ENCODE peak calls at places on chromosomes 4 and X, in nine cellular contexts. T, I, L, Q, U, K, G, C and X are unnamed samples.

GRCh38 chr4:89619230-89619962 is 217.6 kb downstream of the SNCA start:
- DNase-seq in T (no peak), I (no peak), L (peak; percentile 64), Q (no peak), U (no peak), K (no peak), G (no peak), C (no peak), X (no peak)

GRCh38 chrX:7351946-7352345 is 204.0 kb upstream of the PUDP start:
- DNase-seq in T (no peak), I (no peak), L (no peak), Q (no peak), U (no peak), K (no peak), G (no peak), C (no peak), X (no peak)

GRCh38 chr4:100428051-100428450 is 89.8 kb downstream of the EMCN start:
- DNase-seq in T (peak; percentile 35), I (no peak), L (no peak), Q (no peak), U (no peak), K (peak; percentile 49), G (no peak), C (peak; percentile 86), X (no peak)

GRCh38 chr4:102343964-102344519 is 1.2 kb downstream of the SLC39A8 start:
- DNase-seq in T (no peak), I (no peak), L (peak; percentile 13), Q (no peak), U (no peak), K (no peak), G (no peak), C (no peak), X (peak; percentile 74)

GRCh38 chr4:176794651-176795050 is 1.9 kb upstream of the VEGFC start:
- DNase-seq in T (no peak), I (no peak), L (no peak), Q (no peak), U (no peak), K (no peak), G (no peak), C (no peak), X (no peak)

GRCh38 chr4:124903995-124904722 is 191.6 kb upstream of the ANKRD50 start:
- DNase-seq in T (peak; percentile 65), I (no peak), L (peak; percentile 84), Q (no peak), U (peak; percentile 17), K (no peak), G (no peak), C (peak; percentile 17), X (peak; percentile 55)

GRCh38 chrX:118324588-118324987 is 21.3 kb upstream of the WDR44 start:
- DNase-seq in T (no peak), I (no peak), L (no peak), Q (no peak), U (no peak), K (no peak), G (no peak), C (no peak), X (no peak)

GRCh38 chr4:72858328-72858727 is 211.2 kb downstream of the COX18 start:
- DNase-seq in T (peak; percentile 92), I (no peak), L (no peak), Q (no peak), U (no peak), K (peak; percentile 57), G (no peak), C (peak; percentile 82), X (no peak)

GRCh38 chr4:173258866-173259265 is 75.3 kb downstream of the HMGB2 start:
- DNase-seq in T (no peak), I (no peak), L (no peak), Q (no peak), U (no peak), K (no peak), G (no peak), C (no peak), X (no peak)

GRCh38 chr4:70197842-70198241 is 2.3 kb downstream of the ODAM start:
- DNase-seq in T (no peak), I (no peak), L (peak; percentile 12), Q (no peak), U (no peak), K (no peak), G (no peak), C (no peak), X (peak; percentile 67)

GRCh38 chr4:24067781-24068193 is 177.9 kb upstream of the PPARGC1A start:
- DNase-seq in T (peak; percentile 71), I (no peak), L (peak; percentile 13), Q (no peak), U (no peak), K (peak; percentile 30), G (no peak), C (peak; percentile 95), X (peak; percentile 31)

GRCh38 chr4:122771724-122772123 is 39.2 kb downstream of the BBS12 start:
- DNase-seq in T (no peak), I (no peak), L (no peak), Q (no peak), U (no peak), K (no peak), G (no peak), C (no peak), X (no peak)

GRCh38 chr4:77172336-77172735 is 15.3 kb downstream of the CCNG2 start:
- DNase-seq in T (peak; percentile 93), I (no peak), L (no peak), Q (no peak), U (no peak), K (peak; percentile 85), G (no peak), C (peak; percentile 93), X (no peak)